ENCODE peak calls at places on chromosome 21, in nine cellular contexts. Z, L, O, A, U, Q, D, C and B are unnamed samples.
A peak's percentile ranks its signal among the peaks of the same experiment; 100 is the strongest.

GRCh38 chr21:34693192-34693810 is 24.5 kb downstream of the CLIC6 start:
- DNase-seq in A (no peak), O (no peak), Z (peak; percentile 83), C (no peak), U (peak; percentile 55), L (no peak), D (peak; percentile 44), Q (peak; percentile 62), B (peak; percentile 36)

GRCh38 chr21:30882907-30883597 is 1.7 kb upstream of the KRTAP11-1 start:
- DNase-seq in D (no peak), Z (no peak), Q (no peak), O (no peak), L (no peak), U (no peak), C (no peak), A (no peak), B (no peak)

GRCh38 chr21:19049567-19049966 is 646.0 kb upstream of the TMPRSS15 start:
- DNase-seq in U (no peak), Q (no peak), L (no peak), Z (no peak), C (no peak), A (no peak), O (no peak), D (no peak), B (no peak)

GRCh38 chr21:15274701-15275255 is 210.0 kb upstream of the NRIP1 start:
- DNase-seq in Z (no peak), U (no peak), Q (no peak), A (no peak), D (no peak), L (no peak), O (no peak), C (no peak), B (no peak)

GRCh38 chr21:44878053-44878982 is 4.8 kb upstream of the PTTG1IP start:
- DNase-seq in Q (no peak), A (no peak), O (no peak), C (no peak), L (no peak), D (peak; percentile 39), Z (peak; percentile 54), U (no peak), B (no peak)

GRCh38 chr21:44285547-44285992 is at the start of gene AIRE:
- DNase-seq in A (no peak), O (no peak), Z (no peak), D (no peak), C (no peak), U (no peak), L (no peak), Q (no peak), B (no peak)

GRCh38 chr21:42093991-42094417 is 22.9 kb downstream of the UMODL1 start:
- DNase-seq in O (no peak), A (peak; percentile 76), Z (peak; percentile 83), C (peak; percentile 69), U (peak; percentile 64), L (peak; percentile 29), Q (no peak), D (no peak), B (peak; percentile 98)

GRCh38 chr21:43917515-43918384 is 52.7 kb downstream of the AGPAT3 start:
- DNase-seq in A (no peak), U (no peak), D (peak; percentile 42), Q (no peak), O (no peak), Z (no peak), C (peak; percentile 28), L (no peak), B (no peak)

GRCh38 chr21:35738342-35738961 is 321.9 kb downstream of the SETD4 start:
- DNase-seq in L (peak; percentile 18), U (no peak), Z (no peak), C (no peak), O (no peak), A (peak; percentile 42), Q (no peak), D (no peak), B (peak; percentile 23)

DNA sequence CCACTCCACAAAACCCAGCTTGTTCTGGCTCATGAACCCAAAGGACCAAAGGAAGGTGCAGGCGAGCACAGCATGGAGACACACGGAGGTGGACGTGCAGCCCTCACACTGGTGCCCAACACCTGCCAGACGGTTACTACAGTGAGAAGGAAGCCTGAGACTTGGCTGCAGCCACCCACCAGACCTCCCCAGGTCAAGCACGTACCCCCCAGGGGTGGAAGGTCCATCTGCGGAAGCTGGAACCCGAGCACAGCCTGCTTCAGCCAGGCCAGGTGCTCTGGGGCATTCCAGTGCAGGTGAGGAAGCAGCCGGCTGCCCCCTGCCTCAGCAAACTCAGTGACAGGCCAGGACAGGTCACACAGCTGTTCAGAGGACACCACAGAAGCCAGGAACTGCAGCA is 16.0 kb upstream of the LSS start:
- DNase-seq in O (no peak), D (no peak), A (no peak), C (no peak), Z (no peak), U (no peak), Q (no peak), L (no peak), B (no peak)
- H3K36me3 ChIP-seq in O (no peaks in the 10 kb centered on the region), D (no peaks in the 10 kb centered on the region), A (peaks cover 11% of the 10 kb centered on the region), C (peaks cover 95% of the 10 kb centered on the region), Z (peaks cover 34% of the 10 kb centered on the region), U (no peaks in the 10 kb centered on the region), Q (peaks cover 96% of the 10 kb centered on the region), L (no peaks in the 10 kb centered on the region), B (peaks cover 88% of the 10 kb centered on the region)

GRCh38 chr21:45985471-45986315 is 4.1 kb downstream of the COL6A1 start:
- DNase-seq in Q (no peak), D (peak; percentile 7), C (peak; percentile 62), A (no peak), O (peak; percentile 26), L (peak; percentile 24), Z (no peak), U (no peak), B (no peak)

GRCh38 chr21:45982758-45983731 is 1.5 kb downstream of the COL6A1 start:
- DNase-seq in L (peak; percentile 32), C (peak; percentile 71), Z (no peak), O (peak; percentile 30), A (no peak), D (peak; percentile 11), U (no peak), Q (no peak), B (no peak)

GRCh38 chr21:45984584-45985095 is 3.1 kb downstream of the COL6A1 start:
- DNase-seq in L (no peak), O (no peak), Z (no peak), C (no peak), D (no peak), Q (no peak), A (no peak), U (no peak), B (no peak)

GRCh38 chr21:45982256-45982757 is 737 bp downstream of the COL6A1 start:
- DNase-seq in U (no peak), C (no peak), A (peak; percentile 40), D (peak; percentile 26), Q (no peak), L (peak; percentile 57), Z (no peak), O (peak; percentile 35), B (no peak)

DNA sequence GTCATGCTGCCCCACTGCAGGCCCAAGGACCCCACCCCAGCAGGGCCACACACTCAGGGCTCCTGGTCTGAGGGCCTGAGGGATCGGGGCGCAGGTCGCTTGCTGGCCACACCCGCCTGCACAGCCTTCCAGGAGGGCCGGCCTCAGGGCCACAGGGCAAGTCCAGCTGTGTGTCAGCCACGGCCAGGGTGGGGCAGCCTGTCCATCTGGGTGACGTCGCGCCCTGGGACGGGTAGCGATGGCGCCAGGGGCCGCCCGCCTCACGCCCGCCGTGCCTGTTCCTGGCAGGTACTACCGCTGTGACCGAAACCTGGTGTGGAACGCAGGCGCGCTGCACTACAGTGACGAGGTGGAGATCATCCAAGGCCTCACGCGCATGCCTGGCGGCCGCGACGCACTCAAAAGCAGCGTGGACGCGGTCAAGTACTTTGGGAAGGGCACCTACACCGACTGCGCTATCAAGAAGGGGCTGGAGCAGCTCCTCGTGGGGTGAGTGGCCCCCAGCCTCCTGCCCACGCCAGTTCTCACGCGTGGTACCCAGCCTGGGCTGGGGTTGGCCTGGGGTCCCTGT is 2.5 kb downstream of the COL6A1 start:
- DNase-seq in D (peak; percentile 49), C (peak; percentile 82), Q (no peak), L (peak; percentile 71), U (no peak), O (peak; percentile 35), Z (no peak), A (no peak), B (no peak)
- H3K4me3 ChIP-seq in D (peak overlapping the region; percentile 45), C (peak overlapping the region; percentile 73), Q (no peak overlapping the region), L (peak overlapping the region; percentile 71), U (no peak overlapping the region), O (peak overlapping the region; percentile 52), Z (peak overlapping the region; percentile 76), A (peak overlapping the region; percentile 89), B (peak overlapping the region; percentile 96)

DNA sequence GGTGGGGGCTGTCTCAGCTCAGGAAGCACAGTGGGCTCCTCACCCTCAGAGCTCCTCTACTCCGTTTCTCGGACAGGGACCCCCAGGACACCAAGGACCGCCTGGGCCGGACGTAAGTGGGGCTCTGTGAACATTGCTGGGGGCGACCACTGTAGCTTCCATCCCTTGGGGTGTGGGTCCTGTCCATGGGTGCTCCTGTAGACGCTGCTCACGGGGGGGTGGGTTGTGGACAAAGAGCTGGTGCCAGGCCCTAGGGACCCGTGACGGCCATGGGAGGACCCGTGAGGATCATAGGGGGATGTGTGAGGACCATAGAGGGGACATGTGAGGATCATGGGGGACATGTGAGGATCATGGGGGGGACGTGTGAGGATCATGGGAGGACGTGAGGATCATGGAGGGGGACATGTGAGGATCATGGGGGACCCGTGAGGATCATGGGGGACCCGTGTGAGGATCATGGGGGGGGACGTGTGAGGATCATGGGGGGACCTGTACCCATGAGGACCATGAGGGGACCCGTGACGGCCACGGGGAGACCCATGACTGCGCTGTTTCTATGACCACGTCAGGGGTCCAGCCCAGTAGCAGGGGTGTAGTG is 18.1 kb downstream of the COL6A1 start:
- DNase-seq in L (no peak), C (peak; percentile 63), A (peak; percentile 12), Z (no peak), U (peak; percentile 18), Q (no peak), O (no peak), D (no peak), B (no peak)
- H3K36me3 ChIP-seq in L (no peaks in the 10 kb centered on the region), C (peaks cover 84% of the 10 kb centered on the region), A (no peaks in the 10 kb centered on the region), Z (peaks cover 85% of the 10 kb centered on the region), U (no peaks in the 10 kb centered on the region), Q (no peaks in the 10 kb centered on the region), O (no peaks in the 10 kb centered on the region), D (no peaks in the 10 kb centered on the region), B (peaks cover 88% of the 10 kb centered on the region)

DNA sequence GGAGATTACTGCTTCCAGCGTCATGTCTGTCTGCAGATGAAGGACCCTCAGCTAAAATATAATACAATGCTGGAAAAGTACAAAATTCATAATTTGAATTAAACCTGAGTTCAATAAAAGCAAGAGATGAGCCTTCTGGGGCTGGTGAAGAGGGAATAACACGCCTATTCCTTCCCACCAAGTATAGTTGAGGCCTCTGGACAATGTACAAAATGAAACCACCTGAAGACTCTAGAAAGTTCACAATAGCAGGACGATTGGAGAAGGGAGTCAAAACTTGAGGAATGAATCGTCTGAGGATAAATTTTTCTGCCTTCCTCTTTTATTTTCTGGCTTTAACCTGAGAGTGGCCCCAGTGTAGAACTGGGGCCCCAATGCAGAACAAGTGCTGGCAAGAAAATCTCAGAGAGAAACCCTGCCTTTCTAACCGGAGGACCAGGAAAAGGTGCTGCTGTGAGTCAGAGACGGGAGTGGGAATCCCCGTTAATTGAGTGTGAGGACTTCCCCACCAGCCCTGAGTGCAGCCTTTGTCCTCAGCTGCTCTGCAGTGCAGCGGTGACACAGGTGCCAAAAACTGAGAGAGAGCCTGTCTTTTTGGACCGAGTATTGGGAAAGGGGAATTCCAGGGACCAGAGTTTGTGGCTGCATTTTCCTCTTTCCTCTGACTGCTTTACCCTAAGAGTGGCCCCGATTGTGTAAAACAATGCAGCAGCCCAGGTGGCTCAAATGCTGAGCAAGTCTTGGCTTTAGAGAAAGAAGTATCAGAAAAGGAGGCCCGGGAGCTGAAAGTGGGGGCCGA is 264.9 kb downstream of the DYRK1A start:
- DNase-seq in U (no peak), Z (no peak), Q (no peak), C (no peak), A (peak; percentile 64), L (no peak), D (no peak), O (no peak), B (no peak)
- H3K4me3 ChIP-seq in U (no peak overlapping the region), Z (no peak overlapping the region), Q (no peak overlapping the region), C (no peak overlapping the region), A (no peak overlapping the region), L (no peak overlapping the region), D (no peak overlapping the region), O (no peak overlapping the region), B (no peak overlapping the region)